ENCODE peak calls at places on chromosome 6, in nine cellular contexts. Z is hepatocyte, E is neural progenitor cell, V is HCT116, A is GM23248, G is GM23338, J is OCI-LY7, U is MM.1S, T is SK-N-SH. D is an unnamed sample.

GRCh38 chr6:147390909-147391536 is 117.5 kb upstream of the SAMD5 start:
- DNase-seq in T (no peak), J (peak; percentile 25), U (no peak), A (peak; percentile 44), V (peak; percentile 21), Z (peak; percentile 43), E (peak; percentile 47), G (peak; percentile 43), D (peak; percentile 39)

GRCh38 chr6:33123732-33124524 is 48.1 kb downstream of the HLA-DPB1 start:
- DNase-seq in T (peak; percentile 42), Z (peak; percentile 41), V (peak; percentile 77), G (peak; percentile 89), U (peak; percentile 74), J (peak; percentile 67), E (peak; percentile 84), A (peak; percentile 50), D (peak; percentile 84)

GRCh38 chr6:38262041-38262440 is 377.7 kb downstream of the BTBD9 start:
- DNase-seq in J (no peak), U (no peak), V (no peak), E (no peak), G (peak; percentile 57), A (peak; percentile 88), T (no peak), Z (peak; percentile 67), D (peak; percentile 88)

GRCh38 chr6:68651018-68651985 is 16.2 kb downstream of the ADGRB3 start:
- DNase-seq in G (no peak), A (no peak), V (no peak), J (no peak), E (no peak), Z (no peak), T (no peak), U (no peak), D (no peak)

GRCh38 chr6:16324622-16325225 is 86.3 kb downstream of the GMPR start:
- DNase-seq in E (no peak), Z (no peak), A (no peak), J (no peak), U (no peak), T (no peak), G (peak; percentile 37), V (no peak), D (peak; percentile 9)

GRCh38 chr6:157241411-157241979 is 81.8 kb downstream of the TMEM242 start:
- DNase-seq in J (no peak), E (no peak), G (no peak), V (no peak), A (peak; percentile 36), T (no peak), Z (no peak), U (no peak), D (peak; percentile 3)

GRCh38 chr6:21067521-21067920 is 526.0 kb upstream of the SOX4 start:
- DNase-seq in T (no peak), G (no peak), E (no peak), Z (no peak), J (no peak), V (peak; percentile 3), U (no peak), A (no peak), D (peak; percentile 36)

GRCh38 chr6:28401172-28401571 is 1.6 kb upstream of the ZSCAN12 start:
- DNase-seq in Z (no peak), T (no peak), J (no peak), A (peak; percentile 41), G (no peak), V (no peak), E (no peak), U (no peak), D (peak; percentile 76)

GRCh38 chr6:28354688-28355554 is 5.2 kb downstream of the ZKSCAN3 start:
- DNase-seq in T (no peak), J (no peak), G (no peak), U (no peak), A (no peak), V (no peak), Z (no peak), E (no peak), D (no peak)

GRCh38 chr6:20279051-20279450 is 66.8 kb upstream of the MBOAT1 start:
- DNase-seq in J (no peak), G (no peak), V (no peak), U (no peak), E (no peak), Z (no peak), T (no peak), A (no peak), D (no peak)

GRCh38 chr6:90186637-90187361 is 109.8 kb downstream of the BACH2 start:
- DNase-seq in Z (no peak), T (no peak), G (peak; percentile 23), U (no peak), J (peak; percentile 27), A (no peak), E (no peak), V (no peak), D (no peak)

GRCh38 chr6:98779618-98780017 is 54.8 kb upstream of the POU3F2 start:
- DNase-seq in V (no peak), J (no peak), Z (peak; percentile 11), T (no peak), U (no peak), A (no peak), G (no peak), E (no peak), D (no peak)

GRCh38 chr6:96613291-96613999 is 50.5 kb downstream of the FHL5 start:
- DNase-seq in T (no peak), Z (no peak), J (peak; percentile 30), V (no peak), E (no peak), A (no peak), U (no peak), G (peak; percentile 4), D (no peak)

GRCh38 chr6:80329496-80329895 is 223.0 kb downstream of the BCKDHB start:
- DNase-seq in E (peak; percentile 52), J (no peak), G (peak; percentile 23), A (no peak), Z (no peak), T (no peak), U (no peak), V (no peak), D (no peak)

GRCh38 chr6:133426038-133426437 is 184.9 kb downstream of the EYA4 start:
- DNase-seq in E (no peak), Z (no peak), A (no peak), T (no peak), V (no peak), J (no peak), G (no peak), U (no peak), D (no peak)

GRCh38 chr6:7241709-7242645 is 71.0 kb downstream of the SSR1 start:
- DNase-seq in T (no peak), V (no peak), A (peak; percentile 20), E (peak; percentile 27), G (no peak), Z (peak; percentile 79), U (peak; percentile 48), J (no peak), D (peak; percentile 61)
- TF ChIP-seq EZH2phosphoT487 in T (no peak), V (no peak), A (no peak), E (no peak), G (no peak), Z (no peak), U (no peak), J (no peak), D (no peak)

DNA sequence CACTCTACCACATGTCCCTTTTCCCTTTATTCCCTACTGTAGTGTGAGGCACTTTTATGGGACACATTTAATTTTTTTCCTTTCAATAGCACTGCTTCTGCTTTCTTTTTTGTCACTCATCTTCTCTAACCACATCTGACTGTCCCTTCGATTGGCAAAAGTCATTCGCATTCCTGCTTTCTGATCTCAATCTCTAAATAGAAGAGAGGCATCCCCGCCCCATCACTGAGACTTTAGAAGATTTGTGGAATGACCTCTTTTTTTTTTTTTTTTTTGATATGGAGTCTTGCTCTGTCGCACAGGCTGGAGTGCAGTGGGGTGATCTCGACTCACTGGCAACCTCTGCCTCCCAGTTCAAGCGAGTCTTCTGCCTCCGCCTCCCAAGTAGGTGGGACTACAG is 9.1 kb downstream of the ZNF292 start:
- DNase-seq in T (no peak), E (no peak), Z (no peak), A (no peak), V (no peak), U (no peak), G (no peak), J (no peak), D (no peak)
- H4K20me1 ChIP-seq in T (peaks cover 100% of the 10 kb centered on the region), E (peaks cover 100% of the 10 kb centered on the region), Z (peaks cover 100% of the 10 kb centered on the region), A (peaks cover 49% of the 10 kb centered on the region), V (peaks cover 44% of the 10 kb centered on the region), U (peaks cover 58% of the 10 kb centered on the region), G (peaks cover 45% of the 10 kb centered on the region), J (peaks cover 78% of the 10 kb centered on the region), D (peaks cover 69% of the 10 kb centered on the region)

GRCh38 chr6:1318036-1318435 is 6.1 kb downstream of the FOXQ1 start:
- DNase-seq in U (no peak), G (no peak), T (no peak), J (no peak), E (no peak), A (no peak), Z (no peak), V (no peak), D (no peak)

GRCh38 chr6:1317302-1317815 is 5.5 kb downstream of the FOXQ1 start:
- DNase-seq in U (no peak), J (no peak), T (no peak), V (no peak), E (no peak), A (no peak), Z (no peak), G (no peak), D (no peak)

GRCh38 chr6:1315560-1316386 is 3.9 kb downstream of the FOXQ1 start:
- DNase-seq in E (no peak), U (no peak), J (no peak), V (no peak), T (no peak), A (no peak), Z (no peak), G (peak; percentile 21), D (no peak)

GRCh38 chr6:1315201-1315559 is 3.3 kb downstream of the FOXQ1 start:
- DNase-seq in E (no peak), J (no peak), G (no peak), V (no peak), A (no peak), Z (no peak), U (no peak), T (no peak), D (no peak)

DNA sequence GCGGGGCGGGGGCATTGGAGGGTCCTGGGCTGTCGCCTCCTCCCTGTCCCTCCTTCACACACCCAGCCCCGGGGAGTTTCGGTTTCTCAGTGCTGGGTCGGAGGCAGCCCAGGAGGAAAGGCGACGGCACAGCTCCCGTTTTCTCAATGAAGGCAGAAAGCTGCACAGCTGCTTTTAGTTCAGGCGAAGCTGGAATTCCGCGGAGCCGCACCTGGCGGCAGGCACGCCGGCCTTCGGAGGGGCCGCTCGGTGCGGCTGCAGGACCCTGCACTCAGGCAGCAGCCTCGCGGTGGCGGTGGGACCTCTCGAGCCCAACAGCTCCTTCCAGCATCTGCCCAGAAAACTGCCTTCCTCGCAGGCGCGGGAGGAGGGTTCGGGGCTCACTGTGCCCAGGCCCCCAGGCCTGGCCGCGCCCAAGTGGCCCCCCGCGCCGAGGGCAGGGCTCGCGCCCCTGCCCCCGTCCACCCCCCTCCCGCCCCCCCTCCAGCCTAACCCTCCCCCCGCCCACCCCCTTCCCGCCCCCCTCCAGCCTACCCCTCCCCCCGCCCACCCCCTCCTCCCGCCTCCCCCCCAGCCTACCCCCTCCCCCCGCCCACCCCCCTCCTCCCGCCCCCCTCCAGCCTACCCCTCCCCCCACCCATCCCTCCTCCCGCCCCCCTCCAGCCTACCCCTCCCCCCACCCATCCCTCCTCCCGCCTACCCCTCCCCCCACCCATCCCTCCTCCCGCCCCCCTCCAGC is 4.8 kb downstream of the FOXQ1 start:
- DNase-seq in Z (peak; percentile 48), V (no peak), U (no peak), A (peak; percentile 52), T (peak; percentile 35), G (peak; percentile 74), E (peak; percentile 78), J (no peak), D (peak; percentile 48)
- TF ChIP-seq EZH2phosphoT487 in Z (no peak), V (no peak), U (no peak), A (no peak), T (no peak), G (no peak), E (no peak), J (no peak), D (no peak)

GRCh38 chr6:140774080-140774505 is 1358.6 kb upstream of the GJE1 start:
- DNase-seq in U (peak; percentile 58), V (peak; percentile 4), E (no peak), J (no peak), Z (peak; percentile 48), T (no peak), G (no peak), A (peak; percentile 86), D (peak; percentile 64)
- H4K20me1 ChIP-seq in U (no peaks in the 10 kb centered on the region), V (no peaks in the 10 kb centered on the region), E (no peaks in the 10 kb centered on the region), J (no peaks in the 10 kb centered on the region), Z (no peaks in the 10 kb centered on the region), T (no peaks in the 10 kb centered on the region), G (no peaks in the 10 kb centered on the region), A (no peaks in the 10 kb centered on the region), D (no peaks in the 10 kb centered on the region)

D was measured in PC-3.